ENCODE peak calls at places on chromosome 10, in five cellular contexts. S, D, X, E and H are unnamed samples.
A peak's percentile ranks its signal among the peaks of the same experiment; 100 is the strongest.

GRCh38 chr10:103759100-103759781 is 96.1 kb downstream of the SH3PXD2A start:
- DNase-seq in S (peak; percentile 19), D (peak; percentile 55), X (peak; percentile 90), E (peak; percentile 81), H (no peak)

GRCh38 chr10:27447540-27447939 is 56.6 kb upstream of the RAB18 start:
- DNase-seq in S (no peak), D (no peak), X (no peak), E (no peak), H (no peak)

GRCh38 chr10:31101123-31101522 is 69.5 kb upstream of the ZNF438 start:
- DNase-seq in S (peak; percentile 61), D (peak; percentile 35), X (no peak), E (peak; percentile 95), H (no peak)

GRCh38 chr10:68348265-68348741 is 15.6 kb upstream of the PBLD start:
- DNase-seq in S (peak; percentile 8), D (peak; percentile 44), X (peak; percentile 72), E (peak; percentile 54), H (peak; percentile 51)

GRCh38 chr10:102133373-102134195 is 744 bp downstream of the PPRC1 start:
- DNase-seq in S (no peak), D (peak; percentile 90), X (peak; percentile 90), E (peak; percentile 66), H (no peak)

GRCh38 chr10:6033954-6034353 is 28.2 kb downstream of the IL2RA start:
- DNase-seq in S (no peak), D (no peak), X (peak; percentile 26), E (no peak), H (no peak)

GRCh38 chr10:110229155-110229554 is 21.8 kb downstream of the MXI1 start:
- DNase-seq in S (no peak), D (no peak), X (no peak), E (no peak), H (no peak)

GRCh38 chr10:10792681-10793080 is 225.0 kb upstream of the CELF2 start:
- DNase-seq in S (peak; percentile 60), D (no peak), X (peak; percentile 62), E (peak; percentile 84), H (peak; percentile 17)

GRCh38 chr10:59971915-59972314 is 65.6 kb upstream of the CCDC6 start:
- DNase-seq in S (no peak), D (peak; percentile 15), X (peak; percentile 70), E (peak; percentile 38), H (no peak)

GRCh38 chr10:33277135-33277536 is 57.3 kb downstream of the NRP1 start:
- DNase-seq in S (no peak), D (no peak), X (peak; percentile 56), E (no peak), H (no peak)

GRCh38 chr10:70751356-70751755 is 33.8 kb downstream of the TBATA start:
- DNase-seq in S (no peak), D (no peak), X (no peak), E (no peak), H (no peak)

GRCh38 chr10:33279791-33280190 is 54.7 kb downstream of the NRP1 start:
- DNase-seq in S (no peak), D (no peak), X (no peak), E (no peak), H (no peak)

GRCh38 chr10:51772387-51772786 is 73.0 kb upstream of the CSTF2T start:
- DNase-seq in S (no peak), D (no peak), X (no peak), E (no peak), H (no peak)

GRCh38 chr10:70723771-70724170 is 51.5 kb downstream of the ADAMTS14 start:
- DNase-seq in S (no peak), D (no peak), X (no peak), E (no peak), H (no peak)

GRCh38 chr10:45422207-45422606 is 48.2 kb downstream of the ALOX5 start:
- DNase-seq in S (no peak), D (no peak), X (no peak), E (no peak), H (no peak)

GRCh38 chr10:18478354-18478753 is 173.0 kb downstream of the NSUN6 start:
- DNase-seq in S (no peak), D (no peak), X (no peak), E (no peak), H (no peak)

GRCh38 chr10:80163741-80164341 is 31.3 kb downstream of the PLAC9 start:
- DNase-seq in S (no peak), D (no peak), X (no peak), E (peak; percentile 70), H (no peak)

GRCh38 chr10:122878799-122879338 is 512 bp downstream of the FAM24B start:
- DNase-seq in S (no peak), D (peak; percentile 28), X (no peak), E (no peak), H (no peak)